ENCODE peak calls at places on chromosome 13, in five cellular contexts. E is endothelial cell of umbilical vein, H is GM12878, V is A549, O is SK-N-SH. J is an unnamed sample.

GRCh38 chr13:106083620-106084350 is 451.7 kb downstream of the EFNB2 start:
- DNase-seq in V (no peak), O (peak; percentile 18), E (peak; percentile 86), H (no peak), J (peak; percentile 6)

GRCh38 chr13:100751826-100752225 is 77.2 kb upstream of the TMTC4 start:
- DNase-seq in E (no peak), H (no peak), V (no peak), O (peak; percentile 61), J (peak; percentile 6)

GRCh38 chr13:114115796-114116195 is 16.6 kb downstream of the RASA3 start:
- DNase-seq in V (no peak), O (no peak), E (no peak), H (no peak), J (no peak)

GRCh38 chr13:113616991-113617749 is 32.6 kb downstream of the TFDP1 start:
- DNase-seq in E (no peak), O (no peak), H (no peak), V (no peak), J (no peak)

GRCh38 chr13:58869566-58869965 is 1238.0 kb downstream of the PCDH17 start:
- DNase-seq in V (no peak), O (no peak), H (no peak), E (no peak), J (no peak)

GRCh38 chr13:32314271-32314967 is 744 bp downstream of the ZAR1L start:
- DNase-seq in H (no peak), O (no peak), V (no peak), E (no peak), J (no peak)

GRCh38 chr13:34258646-34259386 is 440.9 kb downstream of the RFC3 start:
- DNase-seq in E (no peak), O (peak; percentile 65), H (no peak), V (no peak), J (no peak)

GRCh38 chr13:86446311-86446710 is 647.1 kb upstream of the SLITRK6 start:
- DNase-seq in O (no peak), E (no peak), H (no peak), V (peak; percentile 2), J (no peak)

GRCh38 chr13:59874973-59875372 is 288.8 kb downstream of the DIAPH3 start:
- DNase-seq in E (no peak), H (no peak), O (no peak), V (no peak), J (no peak)

GRCh38 chr13:24269803-24270202 is 39.6 kb upstream of the C1QTNF9 start:
- DNase-seq in V (no peak), E (no peak), H (no peak), O (no peak), J (no peak)

GRCh38 chr13:88118952-88119351 is 447.8 kb downstream of the SLITRK5 start:
- DNase-seq in H (no peak), E (no peak), V (no peak), O (no peak), J (no peak)

GRCh38 chr13:85993567-85993966 is 194.3 kb upstream of the SLITRK6 start:
- DNase-seq in E (no peak), V (no peak), H (no peak), O (no peak), J (no peak)

GRCh38 chr13:73934215-73934623 is 200.0 kb downstream of the KLF12 start:
- DNase-seq in V (no peak), E (peak; percentile 42), H (no peak), O (no peak), J (no peak)

GRCh38 chr13:47144782-47145181 is 247.9 kb upstream of the HTR2A start:
- DNase-seq in V (no peak), O (no peak), H (no peak), E (no peak), J (no peak)

GRCh38 chr13:83221813-83222241 is 660.4 kb downstream of the SLITRK1 start:
- DNase-seq in H (no peak), E (no peak), O (no peak), V (no peak), J (no peak)

GRCh38 chr13:32969516-32969941 is 46.7 kb upstream of the KL start:
- DNase-seq in O (no peak), V (no peak), H (peak; percentile 15), E (peak; percentile 81), J (no peak)

GRCh38 chr13:99733346-99733745 is 232.1 kb downstream of the TM9SF2 start:
- DNase-seq in H (no peak), E (no peak), V (no peak), O (no peak), J (no peak)

GRCh38 chr13:41232715-41233114 is 30.7 kb downstream of the MTRF1 start:
- DNase-seq in V (no peak), O (no peak), E (no peak), H (no peak), J (no peak)

GRCh38 chr13:30884543-30884942 is 21.5 kb upstream of the MEDAG start:
- DNase-seq in O (no peak), V (no peak), E (no peak), H (no peak), J (no peak)

GRCh38 chr13:75326173-75327131 is 155.5 kb downstream of the TBC1D4 start:
- DNase-seq in E (peak; percentile 87), H (no peak), O (peak; percentile 36), V (no peak), J (no peak)
- H3K27ac ChIP-seq in E (peak overlapping the region; percentile 82), H (peak overlapping the region; percentile 22), O (peak overlapping the region; percentile 49), V (no peak overlapping the region), J (no peak overlapping the region)

DNA sequence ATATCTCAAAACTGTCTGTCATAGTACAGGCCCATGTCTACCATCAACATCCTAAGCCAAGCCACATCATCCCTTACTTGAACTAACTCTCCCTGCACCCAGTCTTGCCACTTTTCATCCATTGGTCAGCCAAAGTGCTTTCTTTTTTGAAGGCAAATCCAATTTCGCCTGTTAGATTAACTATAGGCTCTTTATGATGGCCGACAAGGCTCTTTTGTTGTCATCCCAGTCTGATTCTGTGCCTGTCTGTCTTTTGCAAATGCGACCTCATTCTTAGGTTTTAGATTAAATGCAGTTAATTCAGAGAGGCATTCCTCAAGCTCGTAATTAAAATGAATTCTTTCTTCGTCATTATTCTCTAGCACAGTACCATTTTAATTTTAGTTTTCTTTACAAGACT is 148.3 kb downstream of the HS6ST3 start:
- DNase-seq in O (no peak), H (no peak), V (no peak), E (no peak), J (no peak)
- TF ChIP-seq MAX in O (no peak), H (no peak), V (no peak), E (no peak), J (no peak)

GRCh38 chr13:111210082-111210481 is 95.0 kb downstream of the ARHGEF7 start:
- DNase-seq in V (no peak), E (no peak), H (no peak), O (no peak), J (no peak)

GRCh38 chr13:111210488-111210887 is 95.4 kb downstream of the ARHGEF7 start:
- DNase-seq in V (no peak), H (no peak), O (no peak), E (peak; percentile 75), J (no peak)

GRCh38 chr13:111210945-111211469 is 95.9 kb downstream of the ARHGEF7 start:
- DNase-seq in V (no peak), O (no peak), E (no peak), H (no peak), J (no peak)

GRCh38 chr13:111212517-111212873 is 97.4 kb downstream of the ARHGEF7 start:
- DNase-seq in H (no peak), E (no peak), O (no peak), V (no peak), J (no peak)

GRCh38 chr13:111211789-111212516 is 96.8 kb downstream of the ARHGEF7 start:
- DNase-seq in O (no peak), H (no peak), E (peak; percentile 55), V (no peak), J (no peak)
- H3K27ac ChIP-seq in O (no peak overlapping the region), H (no peak overlapping the region), E (peak overlapping the region; percentile 28), V (no peak overlapping the region), J (no peak overlapping the region)

GRCh38 chr13:67515895-67516294 is 285.8 kb upstream of the PCDH9 start:
- DNase-seq in V (no peak), H (no peak), O (no peak), E (no peak), J (no peak)
- TF ChIP-seq MAX in V (no peak), H (no peak), O (no peak), E (no peak), J (no peak)

GRCh38 chr13:36358352-36358751 is 12.2 kb upstream of the SPART start:
- DNase-seq in E (no peak), V (no peak), O (no peak), H (no peak), J (no peak)

GRCh38 chr13:36357231-36357630 is 11.0 kb upstream of the SPART start:
- DNase-seq in E (no peak), O (no peak), H (no peak), V (no peak), J (no peak)

GRCh38 chr13:36359301-36359950 is 13.2 kb upstream of the SPART start:
- DNase-seq in E (no peak), H (no peak), O (no peak), V (no peak), J (peak; percentile 55)

GRCh38 chr13:36356058-36356457 is 9.9 kb upstream of the SPART start:
- DNase-seq in O (no peak), V (no peak), E (no peak), H (no peak), J (peak; percentile 21)

DNA sequence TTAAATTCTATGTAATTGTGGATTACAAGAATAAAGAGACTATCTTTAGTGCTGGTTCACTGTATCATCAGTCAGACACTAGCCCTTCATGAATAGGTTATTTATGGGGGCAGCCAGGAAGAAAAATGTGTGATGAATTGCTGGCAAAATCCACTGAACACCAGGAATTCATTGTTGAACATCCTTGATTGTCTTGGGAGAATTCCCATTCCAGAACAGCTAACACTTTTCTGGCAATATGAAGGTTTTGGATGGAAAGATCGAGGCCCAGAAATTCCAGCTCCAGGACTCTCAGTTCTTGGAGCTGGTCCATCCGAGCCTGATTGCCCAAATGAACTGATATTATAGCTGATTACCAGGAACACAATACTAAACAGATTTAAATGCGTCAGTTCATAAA is 11.5 kb upstream of the SPART start:
- DNase-seq in H (no peak), V (no peak), O (no peak), E (no peak), J (no peak)
- H3K27ac ChIP-seq in H (no peak overlapping the region), V (no peak overlapping the region), O (no peak overlapping the region), E (no peak overlapping the region), J (no peak overlapping the region)

DNA sequence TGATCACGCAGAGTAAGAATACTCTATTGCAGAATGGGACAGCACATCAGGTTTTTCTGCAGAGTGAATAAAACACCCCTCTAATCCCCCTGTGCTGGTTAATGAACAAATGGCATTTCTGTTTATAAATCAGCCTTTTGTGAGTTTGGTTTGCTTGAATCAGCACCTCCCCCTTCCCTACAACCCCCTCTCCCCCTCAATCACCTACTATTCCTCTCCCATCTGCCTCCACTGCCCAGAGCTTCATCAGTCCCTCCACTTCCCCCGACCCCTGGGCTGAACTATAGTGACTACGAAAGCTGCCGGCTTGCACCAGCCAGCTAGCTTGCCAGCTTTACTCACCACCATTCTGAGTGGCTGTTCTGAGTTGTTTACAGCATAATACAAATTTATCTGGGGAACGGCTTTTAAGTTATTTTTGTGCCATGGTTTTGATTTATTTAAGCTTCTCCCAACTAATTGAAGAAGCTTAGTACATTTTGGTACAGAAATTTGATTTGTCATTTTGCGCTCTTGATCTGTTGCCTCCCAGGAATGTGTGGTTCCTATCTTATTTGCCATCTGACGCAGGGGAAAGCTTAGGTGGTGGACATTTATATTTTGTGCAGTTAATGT is 41.8 kb upstream of the WDFY2 start:
- DNase-seq in O (peak; percentile 27), E (no peak), V (no peak), H (no peak), J (no peak)
- TF ChIP-seq MAX in O (no peak), E (no peak), V (no peak), H (no peak), J (no peak)

J was measured in HepG2.